ENCODE peak calls at places on chromosomes 7 and 10, in eight cellular contexts. R is heart right ventricle, F is B cell, X is progenitor cell of endocrine pancreas, B is endothelial cell, G is gastrocnemius medialis, D is kidney epithelial cell, W is stomach. J is an unnamed sample.

GRCh38 chr10:68895041-68895440 is 6.1 kb upstream of the DDX50 start:
- DNase-seq in W (no peak), F (no peak), D (no peak), B (no peak), R (no peak), X (no peak), G (no peak), J (no peak)

GRCh38 chr7:94395141-94396041 is 696 bp downstream of the COL1A2 start:
- DNase-seq in D (peak), F (peak), B (peak), R (peak), X (no peak), G (no peak), W (peak), J (peak)

GRCh38 chr10:80459047-80459865 is 5.1 kb downstream of the TSPAN14 start:
- DNase-seq in R (peak), F (peak), D (no peak), B (no peak), X (no peak), G (peak), W (peak), J (peak)

GRCh38 chr7:128831178-128831993 is 1.2 kb downstream of the FLNC start:
- DNase-seq in X (no peak), G (no peak), W (no peak), D (no peak), F (no peak), B (peak), R (peak), J (peak)

GRCh38 chr7:2078899-2079298 is 153.8 kb downstream of the MAD1L1 start:
- DNase-seq in D (no peak), R (no peak), W (no peak), G (no peak), F (no peak), B (no peak), X (no peak), J (no peak)

GRCh38 chr10:84415539-84416244 is 87.3 kb downstream of the CCSER2 start:
- DNase-seq in W (peak), R (no peak), G (no peak), X (no peak), B (no peak), F (no peak), D (no peak), J (no peak)

GRCh38 chr10:1155791-1156615 is 99.8 kb downstream of the WDR37 start:
- DNase-seq in X (no peak), B (no peak), G (no peak), F (no peak), D (no peak), W (peak), R (no peak), J (no peak)

GRCh38 chr7:105648561-105649401 is 67.5 kb upstream of the EFCAB10 start:
- DNase-seq in R (no peak), B (no peak), X (no peak), F (no peak), D (no peak), G (no peak), W (peak), J (no peak)

GRCh38 chr10:110698782-110699201 is 54.7 kb downstream of the RBM20 start:
- DNase-seq in F (no peak), D (no peak), R (peak), X (no peak), B (no peak), G (peak), W (no peak), J (no peak)

GRCh38 chr10:104406715-104407517 is 53.3 kb downstream of the CFAP58 start:
- DNase-seq in F (no peak), D (peak), G (no peak), X (no peak), B (no peak), W (no peak), R (no peak), J (no peak)

GRCh38 chr7:78673272-78673671 is 780.2 kb downstream of the MAGI2 start:
- DNase-seq in G (peak), W (peak), D (no peak), B (no peak), X (no peak), F (no peak), R (no peak), J (no peak)
- TF ChIP-seq CTCF in G (no peak), W (no peak), D (no peak), B (no peak), X (no peak), F (no peak), R (no peak), J (no peak)

DNA sequence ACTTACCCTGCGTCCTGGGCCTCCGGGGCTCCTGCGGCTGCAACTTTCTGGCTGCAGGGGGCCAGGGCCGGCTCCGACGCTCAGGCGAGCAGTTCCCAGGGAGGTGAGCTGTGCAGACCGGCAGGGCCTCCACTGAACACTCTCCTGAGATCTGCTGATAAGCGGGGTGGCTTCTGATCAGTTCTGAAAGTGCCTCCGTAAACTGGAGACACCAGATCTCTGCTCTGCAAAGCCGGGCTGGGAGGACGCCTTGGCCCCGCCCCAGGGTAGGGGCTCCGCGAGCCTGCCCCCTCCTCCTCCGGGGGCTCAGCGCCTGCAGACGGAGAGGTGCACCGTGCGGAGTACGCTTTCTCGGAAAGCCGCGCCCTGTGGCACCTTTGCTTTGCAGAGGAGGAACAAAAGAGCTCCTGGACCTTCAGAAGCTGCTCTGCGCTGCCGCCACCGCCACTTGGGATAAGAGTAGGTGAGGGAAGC is 141.3 kb upstream of the VKORC1L1 start:
- DNase-seq in W (peak), G (no peak), R (no peak), D (no peak), X (peak), F (no peak), B (peak), J (no peak)
- TF ChIP-seq CTCF in W (no peak), G (no peak), R (no peak), D (peak), X (peak), F (no peak), B (no peak), J (no peak)

GRCh38 chr7:74606909-74607255 is 50.6 kb upstream of the GTF2I start:
- DNase-seq in R (no peak), G (no peak), W (no peak), B (no peak), D (no peak), X (no peak), F (no peak), J (no peak)

GRCh38 chr7:74612015-74612829 is 45.3 kb upstream of the GTF2I start:
- DNase-seq in F (no peak), R (no peak), G (no peak), W (no peak), D (no peak), B (no peak), X (no peak), J (no peak)

GRCh38 chr7:74604326-74605020 is 53.0 kb upstream of the GTF2I start:
- DNase-seq in G (peak), F (no peak), D (no peak), B (no peak), W (peak), R (no peak), X (no peak), J (no peak)

DNA sequence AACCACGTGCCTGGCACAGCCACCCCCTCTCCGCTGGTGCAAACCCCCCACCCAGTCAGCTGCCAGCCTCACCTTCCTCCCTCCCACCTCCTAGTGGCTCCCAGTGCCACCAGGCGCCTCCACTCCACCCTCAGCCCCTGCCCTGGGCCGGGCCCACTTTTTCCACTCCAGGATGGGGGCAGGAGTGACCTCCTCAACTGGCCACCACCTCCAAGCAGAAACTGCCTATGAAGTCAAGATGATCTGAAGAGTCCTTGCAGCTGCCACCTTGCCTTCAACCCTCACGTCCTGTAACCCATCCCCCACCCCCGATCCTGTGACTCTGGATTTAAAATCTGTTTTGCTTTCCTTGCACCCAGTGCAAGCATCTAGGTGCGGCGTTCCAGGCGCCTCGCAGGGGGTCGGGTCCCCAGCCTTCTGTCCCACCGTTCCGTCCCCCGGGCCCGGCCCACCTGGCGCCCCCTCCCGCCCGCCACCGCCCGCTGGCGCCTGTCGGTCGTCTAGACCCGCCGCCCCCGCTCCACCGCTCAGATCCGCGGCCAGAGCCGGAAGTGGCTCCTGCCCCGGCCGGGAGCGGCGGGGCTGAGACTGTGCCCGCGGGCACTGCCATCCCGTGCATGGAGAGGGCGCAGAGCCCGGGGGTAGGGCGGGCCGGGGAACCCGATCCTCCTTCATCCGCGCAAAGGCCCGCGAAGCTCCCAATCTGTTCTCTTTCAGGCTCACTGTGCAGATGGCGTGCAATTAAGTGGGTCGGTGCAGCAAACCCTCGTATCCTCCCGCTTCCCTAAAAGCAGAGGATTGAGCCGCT is 51.2 kb upstream of the GTF2I start:
- DNase-seq in R (peak), F (no peak), D (no peak), X (no peak), W (peak), G (peak), B (peak), J (no peak)
- TF ChIP-seq CTCF in R (no peak), F (no peak), D (no peak), X (no peak), W (no peak), G (no peak), B (no peak), J (no peak)

DNA sequence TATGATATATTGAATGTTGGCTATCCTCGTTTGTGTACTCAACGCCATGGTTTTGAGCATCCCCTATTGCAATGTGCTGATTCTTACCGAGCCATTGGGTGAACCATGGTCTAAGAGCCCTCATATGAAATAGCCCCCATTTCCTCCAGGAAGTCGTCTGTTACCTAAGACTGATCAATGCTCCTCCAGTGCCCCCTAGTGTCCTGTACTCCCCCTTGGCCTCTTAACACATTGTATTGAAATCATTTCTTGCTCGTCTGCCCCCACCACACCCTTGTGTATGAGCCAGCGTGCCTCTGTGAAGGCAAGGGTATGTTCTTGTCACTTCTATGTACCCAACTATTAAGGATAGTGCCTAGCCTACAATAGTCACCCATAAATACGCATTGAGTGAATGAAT is 11.2 kb upstream of the SLC35B4 start:
- DNase-seq in G (no peak), X (no peak), B (peak), R (no peak), D (no peak), W (no peak), F (peak), J (peak)
- TF ChIP-seq CTCF in G (no peak), X (peak), B (no peak), R (no peak), D (peak), W (no peak), F (peak), J (no peak)

GRCh38 chr10:78479467-78479866 is 445.8 kb downstream of the RPS24 start:
- DNase-seq in R (no peak), G (no peak), W (no peak), X (no peak), B (no peak), F (no peak), D (no peak), J (no peak)

GRCh38 chr10:78475501-78475900 is 441.8 kb downstream of the RPS24 start:
- DNase-seq in B (no peak), G (no peak), F (no peak), X (no peak), W (no peak), D (no peak), R (no peak), J (no peak)

GRCh38 chr10:78476156-78476555 is 442.5 kb downstream of the RPS24 start:
- DNase-seq in B (no peak), W (no peak), D (no peak), X (no peak), F (no peak), R (no peak), G (no peak), J (peak)

GRCh38 chr10:78481842-78482241 is 448.2 kb downstream of the RPS24 start:
- DNase-seq in X (no peak), R (no peak), B (no peak), F (no peak), D (no peak), W (no peak), G (no peak), J (no peak)

DNA sequence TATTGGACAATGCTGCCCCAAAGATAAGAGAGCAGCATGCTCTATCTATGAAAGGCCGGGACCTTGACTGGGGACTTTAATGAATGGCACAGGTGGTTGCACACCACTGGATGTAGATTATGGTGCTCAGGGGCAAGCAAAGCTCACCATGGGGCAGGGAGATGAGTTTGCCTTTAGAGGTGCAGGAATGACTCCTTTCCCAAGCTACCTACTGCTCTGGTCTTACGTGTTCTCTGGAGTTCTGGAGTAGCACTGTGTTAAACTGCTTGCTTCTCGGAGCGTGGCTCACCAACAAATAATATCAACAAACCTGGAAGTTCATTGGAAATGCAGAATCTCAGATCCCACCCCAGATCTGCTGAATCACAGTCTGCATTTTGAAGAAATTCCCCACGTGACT is 445.3 kb downstream of the RPS24 start:
- DNase-seq in R (no peak), G (no peak), B (no peak), W (no peak), F (no peak), X (no peak), D (no peak), J (no peak)
- TF ChIP-seq CTCF in R (no peak), G (no peak), B (no peak), W (no peak), F (no peak), X (no peak), D (no peak), J (no peak)

DNA sequence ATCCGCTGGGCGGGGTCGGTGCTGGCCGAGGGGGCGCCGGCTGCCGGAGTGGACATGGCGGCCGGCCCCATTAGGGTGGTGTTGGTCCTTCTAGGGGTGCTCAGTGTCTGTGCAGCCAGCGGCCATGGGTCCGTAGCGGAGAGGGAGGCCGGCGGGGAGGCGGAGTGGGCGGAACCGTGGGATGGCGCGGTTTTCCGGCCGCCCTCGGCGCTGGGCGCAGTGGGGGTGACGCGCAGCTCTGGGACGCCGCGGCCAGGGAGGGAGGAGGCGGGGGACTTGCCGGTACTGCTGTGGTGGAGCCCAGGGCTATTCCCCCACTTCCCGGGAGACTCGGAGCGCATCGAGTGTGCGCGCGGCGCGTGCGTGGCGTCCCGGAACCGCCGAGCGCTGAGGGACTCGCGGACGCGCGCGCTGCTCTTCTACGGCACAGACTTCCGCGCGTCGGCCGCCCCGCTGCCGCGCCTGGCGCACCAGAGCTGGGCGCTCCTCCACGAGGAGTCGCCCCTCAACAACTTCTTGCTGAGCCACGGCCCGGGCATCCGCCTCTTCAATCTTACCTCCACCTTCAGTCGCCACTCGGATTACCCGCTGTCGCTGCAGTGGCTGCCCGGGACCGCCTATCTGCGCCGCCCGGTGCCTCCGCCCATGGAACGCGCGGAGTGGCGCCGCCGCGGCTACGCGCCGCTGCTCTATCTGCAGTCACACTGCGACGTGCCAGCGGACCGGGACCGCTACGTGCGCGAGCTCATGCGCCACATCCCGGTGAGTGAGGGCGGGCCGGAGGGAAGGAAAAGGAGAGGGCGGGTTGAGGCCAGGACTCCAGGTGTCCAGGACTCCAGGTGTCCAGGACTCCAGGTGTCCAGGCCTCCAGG is 9.3 kb upstream of the CHCHD1 start:
- DNase-seq in W (peak), G (peak), B (peak), R (peak), X (peak), F (peak), D (no peak), J (peak)
- TF ChIP-seq CTCF in W (no peak), G (no peak), B (no peak), R (no peak), X (no peak), F (no peak), D (no peak), J (no peak)

DNA sequence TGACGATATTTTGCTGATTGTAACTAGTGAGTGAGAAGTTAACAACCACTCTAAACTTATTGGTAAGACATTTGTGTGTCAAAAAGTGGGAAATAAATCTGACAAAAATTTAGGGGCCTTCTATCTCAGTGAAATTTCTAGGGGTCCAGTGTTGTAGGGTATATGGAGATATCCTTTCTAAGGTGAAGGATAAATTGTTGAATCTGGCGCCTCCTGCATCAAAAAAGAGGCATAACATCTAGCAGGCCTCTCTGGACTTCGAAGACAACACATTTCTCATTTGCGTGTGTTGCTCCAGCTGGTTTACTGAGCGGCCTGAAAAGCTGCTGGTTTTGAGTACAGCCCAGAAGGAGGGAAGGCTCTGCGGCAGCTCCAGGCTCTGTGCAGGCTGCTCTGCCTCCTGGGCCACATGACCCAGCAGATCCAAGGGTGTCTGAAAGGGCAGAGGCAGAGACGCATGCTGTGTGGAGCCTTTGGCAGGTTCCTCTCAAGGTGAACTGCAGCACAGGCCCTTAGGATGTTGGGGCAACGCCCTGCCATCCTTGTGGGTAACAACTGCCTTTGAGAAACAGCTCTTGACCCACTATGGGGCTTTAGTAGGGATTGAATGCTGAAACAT is 72.4 kb downstream of the LMBR1 start:
- DNase-seq in W (no peak), F (no peak), D (no peak), G (no peak), B (no peak), X (no peak), R (no peak), J (no peak)
- TF ChIP-seq CTCF in W (no peak), F (peak), D (peak), G (no peak), B (peak), X (peak), R (no peak), J (no peak)

J was measured in uterus.